ENCODE peak calls at places on chromosomes 16 and 17, in four cellular contexts. W is gastrocnemius medialis, H is K562, Z is IMR-90. Q is an unnamed sample.

GRCh38 chr17:81582769-81583168 is 30.6 kb upstream of the FAAP100 start:
- DNase-seq in Z (no peak), W (no peak), H (no peak), Q (no peak)

GRCh38 chr17:76538941-76539340 is 903 bp upstream of the PRCD start:
- DNase-seq in Z (no peak), H (no peak), W (no peak), Q (peak; percentile 16)

GRCh38 chr16:16933861-16934260 is 536.9 kb downstream of the XYLT1 start:
- DNase-seq in Z (no peak), W (no peak), H (peak; percentile 8), Q (no peak)

GRCh38 chr16:57727610-57728009 is 8.0 kb upstream of the KATNB1 start:
- DNase-seq in Z (no peak), W (no peak), H (no peak), Q (no peak)

GRCh38 chr17:35733366-35733765 is 1.9 kb downstream of the RASL10B start:
- DNase-seq in Z (no peak), H (no peak), W (no peak), Q (no peak)

GRCh38 chr16:70437017-70437581 is 1.8 kb downstream of the ST3GAL2 start:
- DNase-seq in Z (peak; percentile 94), W (peak; percentile 49), H (peak; percentile 94), Q (no peak)

GRCh38 chr17:18250259-18250658 is 8.3 kb downstream of the FLII start:
- DNase-seq in W (no peak), H (no peak), Z (no peak), Q (no peak)

GRCh38 chr16:88988980-88989791 is 12.2 kb upstream of the CBFA2T3 start:
- DNase-seq in H (no peak), Z (no peak), W (no peak), Q (no peak)

GRCh38 chr17:36631022-36631421 is 29.6 kb downstream of the MRM1 start:
- DNase-seq in W (no peak), H (no peak), Z (no peak), Q (no peak)

GRCh38 chr16:50876263-50876662 is 134.4 kb downstream of the CYLD start:
- DNase-seq in H (no peak), Z (no peak), W (no peak), Q (no peak)

GRCh38 chr17:21374455-21375161 is 1.5 kb upstream of the KCNJ12 start:
- DNase-seq in Z (no peak), W (no peak), H (no peak), Q (no peak)

DNA sequence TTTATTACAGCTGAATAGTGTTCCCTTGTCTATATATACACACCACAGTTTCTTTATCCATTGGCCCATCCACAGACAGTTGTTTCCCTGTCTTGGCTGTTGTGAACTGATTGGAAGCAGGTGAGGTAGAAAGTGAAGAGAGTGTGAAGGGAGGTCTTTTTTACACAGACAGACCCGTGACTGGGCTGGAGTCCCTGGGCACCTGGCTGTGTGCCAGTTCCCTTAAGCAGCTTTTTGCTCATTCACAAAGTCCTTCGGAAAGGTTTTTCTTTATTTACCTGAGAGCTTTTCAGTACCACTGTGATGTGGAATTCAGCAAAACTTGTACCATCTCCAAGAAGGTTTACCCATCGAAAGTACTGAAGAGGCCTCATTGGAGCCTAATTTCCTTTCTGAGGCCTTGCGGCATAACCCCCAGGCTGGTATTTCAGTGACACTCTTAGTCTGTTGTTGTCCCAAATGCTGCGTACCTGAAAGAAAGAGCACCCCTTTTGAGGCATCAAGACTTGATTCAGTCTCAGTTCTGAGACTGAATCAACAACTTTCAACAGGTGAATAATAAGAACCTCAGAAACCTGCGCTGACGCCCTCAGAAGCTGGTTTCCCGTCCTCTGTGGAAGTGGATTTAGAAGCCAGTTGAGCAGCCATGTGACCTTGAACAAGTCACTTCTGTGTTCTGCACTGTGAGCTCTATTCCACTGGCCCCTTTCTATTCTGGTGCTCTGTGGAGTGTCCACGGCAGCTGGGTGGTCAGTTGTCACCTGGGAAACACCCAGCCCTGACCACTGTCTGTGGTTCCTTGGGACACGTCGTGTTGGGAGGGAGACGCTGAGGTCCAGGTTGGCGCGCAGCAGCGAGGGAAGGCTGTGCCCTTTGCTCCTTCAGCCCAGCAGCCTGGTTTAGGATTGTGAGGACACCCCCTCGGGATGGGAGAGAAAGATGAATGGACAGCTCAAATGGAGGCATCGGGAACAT is 53.9 kb upstream of the CRISPLD2 start:
- DNase-seq in Z (no peak), W (no peak), H (no peak), Q (no peak)
- H3K27ac ChIP-seq in Z (peak overlapping the region; percentile 84), W (no peak overlapping the region), H (no peak overlapping the region), Q (no peak overlapping the region)

DNA sequence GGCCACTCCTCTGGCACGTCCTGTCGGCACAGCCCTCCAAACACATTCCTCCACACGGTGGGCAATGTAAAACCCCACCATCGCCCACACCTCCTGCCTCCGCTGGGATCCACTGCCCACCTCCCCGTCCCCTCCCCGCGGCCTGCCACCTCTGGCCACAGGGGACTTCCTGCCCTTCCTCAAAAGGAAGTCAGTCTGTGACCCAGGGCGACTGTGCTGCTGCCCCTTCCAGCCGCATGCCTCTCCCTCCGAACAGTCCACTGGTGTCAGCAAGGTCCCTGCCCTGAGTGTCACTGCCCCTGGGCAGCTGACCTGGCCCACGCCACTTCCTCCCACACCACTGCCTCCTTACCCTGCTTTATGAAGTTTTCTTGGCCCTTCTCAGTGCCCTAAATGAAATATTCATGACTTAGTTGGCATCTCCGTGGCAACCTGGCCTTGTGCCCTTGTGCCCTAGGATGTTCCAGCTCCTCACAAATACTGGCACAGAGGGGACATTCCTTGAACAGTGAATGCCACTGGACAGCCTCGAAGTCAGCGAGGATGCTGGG is 2.0 kb downstream of the PLD6 start:
- DNase-seq in H (no peak), W (no peak), Z (no peak), Q (no peak)
- TF ChIP-seq POLR2A in H (no peak), W (no peak), Z (no peak), Q (no peak)

DNA sequence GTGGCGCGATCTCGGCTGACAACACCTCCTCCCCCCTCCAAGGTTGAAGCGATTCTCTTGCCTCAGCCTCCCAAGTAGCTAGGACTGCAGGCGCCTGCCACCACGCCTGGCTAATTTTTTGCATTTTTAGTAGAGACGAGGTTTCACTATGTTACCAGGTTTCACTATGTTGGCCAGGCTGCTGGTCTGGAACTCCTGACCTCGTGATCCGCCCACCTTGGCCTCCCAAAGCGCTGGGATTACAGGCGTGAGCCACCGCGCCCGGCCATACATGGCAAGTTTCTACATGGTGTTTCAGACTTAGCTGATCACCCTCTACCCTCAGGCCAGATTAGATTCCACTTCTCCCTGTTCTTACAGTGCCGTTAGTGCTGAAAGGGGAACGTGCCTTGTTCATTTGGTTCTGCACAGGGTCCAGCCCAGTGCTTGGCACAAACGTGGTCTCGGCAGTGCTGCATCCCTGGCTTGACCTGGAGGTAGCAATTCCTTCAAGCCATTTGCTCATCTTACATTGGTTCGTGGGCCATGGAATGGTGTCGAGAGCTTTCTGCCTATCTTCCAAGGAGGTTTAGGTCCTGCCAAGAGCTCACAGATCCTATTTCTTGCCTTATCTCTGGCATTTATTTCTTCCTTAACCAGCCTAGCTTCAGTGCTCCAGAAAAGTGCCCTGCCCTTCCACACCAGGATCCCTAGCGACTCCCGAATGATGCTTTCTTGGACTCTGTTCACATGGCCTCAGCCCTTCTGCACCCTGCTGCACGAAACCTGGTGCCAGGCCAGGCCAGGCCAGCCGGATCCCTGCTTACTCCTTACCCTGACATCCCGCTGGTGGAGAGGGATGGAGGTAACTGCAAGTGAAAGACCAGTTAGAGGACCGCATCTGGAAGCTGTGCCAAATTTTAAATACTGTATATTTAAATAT is 14.8 kb upstream of the AURKB start:
- DNase-seq in Z (no peak), W (no peak), H (no peak), Q (no peak)
- H3K27ac ChIP-seq in Z (no peak overlapping the region), W (no peak overlapping the region), H (no peak overlapping the region), Q (no peak overlapping the region)

DNA sequence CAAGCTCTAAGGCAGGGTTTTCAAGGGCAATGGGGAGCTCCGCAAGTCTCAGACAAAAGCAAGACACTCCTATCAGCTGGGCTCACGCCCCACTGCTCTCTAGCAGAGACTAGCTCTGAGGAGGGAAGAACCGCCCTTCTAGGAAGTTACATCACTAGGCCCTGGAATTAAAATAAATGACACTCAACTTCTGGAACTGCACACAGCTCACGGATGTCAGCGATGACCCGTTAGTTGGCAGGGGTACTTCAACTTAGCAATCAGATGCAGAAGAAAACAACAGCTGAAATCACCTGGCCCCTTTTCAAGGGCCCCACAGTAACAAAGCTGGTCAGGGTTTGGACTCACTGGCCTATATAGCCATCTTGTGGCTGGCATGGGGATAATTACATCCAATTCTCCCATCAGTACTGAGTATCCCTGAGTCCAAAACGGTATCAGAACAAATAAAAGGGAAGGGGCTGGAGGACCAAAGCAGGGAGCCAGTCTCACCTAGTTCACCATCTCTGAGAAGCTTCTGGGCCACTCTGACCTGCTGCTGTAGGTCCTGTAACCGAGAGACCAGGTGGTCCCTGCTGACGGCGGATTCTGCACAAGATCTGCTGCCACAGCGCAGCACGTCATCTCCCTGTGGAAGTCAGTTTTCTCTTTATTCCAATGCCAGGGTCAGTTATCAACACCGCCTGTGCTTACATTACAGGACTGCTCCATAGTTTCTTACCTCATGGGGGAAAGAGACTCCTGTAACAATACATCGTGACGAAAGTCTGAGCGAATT is 22.2 kb downstream of the SERPINF1 start:
- DNase-seq in Z (peak; percentile 86), H (peak; percentile 48), W (peak; percentile 99), Q (peak; percentile 75)
- TF ChIP-seq POLR2A in Z (no peak), H (no peak), W (peak; percentile 87), Q (peak; percentile 69)

DNA sequence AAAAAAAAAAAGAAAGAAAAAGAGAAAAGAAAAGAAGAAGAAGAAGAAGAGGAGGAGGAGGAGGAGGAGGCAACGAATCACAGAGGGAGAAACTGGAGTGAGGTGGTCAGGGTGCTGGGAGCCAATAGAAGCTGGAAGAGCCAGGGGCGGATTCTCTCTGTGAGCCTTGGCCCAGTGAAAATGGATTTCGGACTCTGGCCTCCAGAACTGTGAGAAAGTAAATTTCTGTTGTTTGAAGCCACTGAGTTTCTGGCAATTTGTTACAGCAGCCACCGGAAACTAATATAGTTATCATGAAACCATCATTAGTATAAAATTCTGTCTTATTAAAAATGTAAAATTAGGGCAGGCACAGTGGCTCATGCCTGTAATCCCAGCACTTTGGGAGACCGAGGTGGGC is 27.7 kb upstream of the WFIKKN2 start:
- DNase-seq in Z (no peak), W (no peak), H (no peak), Q (no peak)
- H3K27ac ChIP-seq in Z (no peak overlapping the region), W (no peak overlapping the region), H (no peak overlapping the region), Q (no peak overlapping the region)

DNA sequence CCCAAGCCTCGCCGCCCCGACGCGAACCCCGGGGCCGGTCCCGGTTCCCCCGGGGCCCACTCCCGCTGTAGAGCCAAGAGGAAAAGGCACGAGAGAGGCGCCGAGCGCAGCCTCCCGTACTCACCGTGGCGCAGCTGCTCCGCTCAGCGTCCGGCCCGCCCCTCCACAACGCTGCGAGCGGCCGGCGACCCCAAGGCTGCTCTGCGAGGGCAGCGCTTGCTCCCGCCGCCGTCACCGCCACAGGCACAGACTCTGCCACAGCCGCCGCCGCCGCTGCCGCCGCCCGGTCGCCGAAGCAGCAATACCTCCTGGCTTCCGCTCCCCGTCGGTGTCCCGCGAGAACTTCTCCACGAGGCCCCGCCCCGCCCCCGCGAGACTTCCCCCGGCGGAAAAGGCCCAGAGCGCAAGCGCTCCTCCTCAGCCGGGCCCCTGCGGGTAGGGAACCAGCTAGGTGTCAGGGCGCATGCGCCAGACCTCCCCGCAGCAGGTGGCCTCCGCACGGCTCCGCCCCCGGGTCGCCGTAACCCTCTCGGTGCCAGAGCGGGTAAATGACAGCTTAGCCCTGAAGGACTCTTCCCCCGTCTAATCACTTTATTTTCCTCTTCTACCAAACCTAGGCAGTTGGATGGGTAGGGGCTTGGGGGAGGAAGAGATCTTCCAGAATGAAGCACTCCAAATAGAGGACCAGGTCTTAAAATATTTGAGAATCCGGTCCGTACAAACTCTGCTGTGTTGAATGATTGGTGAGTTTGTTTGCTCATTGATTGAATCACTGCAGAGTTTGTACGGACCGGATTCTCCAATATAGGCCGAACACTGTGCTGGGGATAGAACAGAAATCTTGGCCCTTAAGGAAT is at the start of gene GRB2:
- DNase-seq in Z (peak; percentile 92), W (peak; percentile 98), H (peak; percentile 98), Q (peak; percentile 99)
- TF ChIP-seq POLR2A in Z (peak; percentile 81), W (peak; percentile 87), H (peak; percentile 90), Q (peak; percentile 90)

Q was measured in heart left ventricle.